ENCODE peak calls at places on chromosomes 3 and 15, in eight cellular contexts. One of them, this sample, is unnamed.

GRCh38 chr3:194278186-194278845 is 72.8 kb downstream of the CPN2 start:
- DNase-seq in cardiac fibroblast: no peak
- DNase-seq in lung microvascular endothelial cell: no peak
- DNase-seq in mesendoderm: no peak
- DNase-seq in AG09309: no peak
- DNase-seq in NCI-H2081: no peak
- DNase-seq in NCI-H1105: no peak
- DNase-seq in GM23248: no peak
- DNase-seq in this sample: no peak

GRCh38 chr3:52535411-52536111 is 844 bp upstream of the UQCC5 start:
- DNase-seq in AG09309: no peak
- DNase-seq in NCI-H2081: no peak
- DNase-seq in GM23248: no peak
- DNase-seq in cardiac fibroblast: no peak
- DNase-seq in NCI-H1105: no peak
- DNase-seq in mesendoderm: no peak
- DNase-seq in lung microvascular endothelial cell: no peak
- DNase-seq in this sample: no peak

GRCh38 chr3:43872301-43872700 is 181.6 kb downstream of the ABHD5 start:
- DNase-seq in mesendoderm: peak
- DNase-seq in NCI-H1105: no peak
- DNase-seq in AG09309: peak
- DNase-seq in NCI-H2081: no peak
- DNase-seq in GM23248: peak
- DNase-seq in cardiac fibroblast: peak
- DNase-seq in lung microvascular endothelial cell: peak
- DNase-seq in this sample: peak

GRCh38 chr3:133138017-133138416 is 99.8 kb downstream of the TMEM108 start:
- DNase-seq in cardiac fibroblast: no peak
- DNase-seq in NCI-H1105: no peak
- DNase-seq in AG09309: no peak
- DNase-seq in mesendoderm: no peak
- DNase-seq in GM23248: no peak
- DNase-seq in lung microvascular endothelial cell: no peak
- DNase-seq in NCI-H2081: no peak
- DNase-seq in this sample: no peak

GRCh38 chr15:43792761-43793493 is 807 bp downstream of the SERF2 start:
- DNase-seq in mesendoderm: peak
- DNase-seq in NCI-H2081: no peak
- DNase-seq in cardiac fibroblast: peak
- DNase-seq in NCI-H1105: no peak
- DNase-seq in GM23248: peak
- DNase-seq in lung microvascular endothelial cell: peak
- DNase-seq in AG09309: no peak
- DNase-seq in this sample: no peak

GRCh38 chr15:90099868-90100854 is 2.1 kb downstream of the IDH2 start:
- DNase-seq in GM23248: peak
- DNase-seq in cardiac fibroblast: peak
- DNase-seq in NCI-H2081: peak
- DNase-seq in lung microvascular endothelial cell: no peak
- DNase-seq in NCI-H1105: no peak
- DNase-seq in mesendoderm: no peak
- DNase-seq in AG09309: peak
- DNase-seq in this sample: no peak

GRCh38 chr3:123092243-123092642 is 25.4 kb downstream of the PDIA5 start:
- DNase-seq in NCI-H1105: no peak
- DNase-seq in mesendoderm: no peak
- DNase-seq in AG09309: no peak
- DNase-seq in NCI-H2081: no peak
- DNase-seq in GM23248: no peak
- DNase-seq in lung microvascular endothelial cell: no peak
- DNase-seq in cardiac fibroblast: no peak
- DNase-seq in this sample: no peak

GRCh38 chr15:50148362-50148963 is 29.4 kb upstream of the ATP8B4 start:
- DNase-seq in GM23248: peak
- DNase-seq in NCI-H1105: no peak
- DNase-seq in lung microvascular endothelial cell: peak
- DNase-seq in mesendoderm: peak
- DNase-seq in NCI-H2081: peak
- DNase-seq in AG09309: no peak
- DNase-seq in cardiac fibroblast: peak
- DNase-seq in this sample: no peak

GRCh38 chr15:44726568-44727461 is 9.5 kb upstream of the TRIM69 start:
- DNase-seq in NCI-H1105: no peak
- DNase-seq in mesendoderm: peak
- DNase-seq in AG09309: peak
- DNase-seq in GM23248: peak
- DNase-seq in cardiac fibroblast: peak
- DNase-seq in NCI-H2081: peak
- DNase-seq in lung microvascular endothelial cell: peak
- DNase-seq in this sample: peak

GRCh38 chr3:48847586-48848423 is at the start of gene PRKAR2A:
- DNase-seq in AG09309: peak
- DNase-seq in NCI-H2081: peak
- DNase-seq in lung microvascular endothelial cell: peak
- DNase-seq in GM23248: peak
- DNase-seq in mesendoderm: peak
- DNase-seq in NCI-H1105: peak
- DNase-seq in cardiac fibroblast: peak
- DNase-seq in this sample: peak

GRCh38 chr3:134711284-134711683 is 60.5 kb upstream of the KY start:
- DNase-seq in mesendoderm: no peak
- DNase-seq in lung microvascular endothelial cell: no peak
- DNase-seq in NCI-H1105: no peak
- DNase-seq in NCI-H2081: no peak
- DNase-seq in GM23248: peak
- DNase-seq in cardiac fibroblast: peak
- DNase-seq in AG09309: no peak
- DNase-seq in this sample: no peak

GRCh38 chr3:67529915-67530314 is 124.5 kb downstream of the SUCLG2 start:
- DNase-seq in mesendoderm: no peak
- DNase-seq in NCI-H2081: no peak
- DNase-seq in lung microvascular endothelial cell: peak
- DNase-seq in GM23248: no peak
- DNase-seq in AG09309: no peak
- DNase-seq in cardiac fibroblast: peak
- DNase-seq in NCI-H1105: no peak
- DNase-seq in this sample: no peak

GRCh38 chr3:126005951-126006350 is 37.0 kb downstream of the ROPN1B start:
- DNase-seq in NCI-H2081: no peak
- DNase-seq in GM23248: peak
- DNase-seq in mesendoderm: no peak
- DNase-seq in cardiac fibroblast: peak
- DNase-seq in lung microvascular endothelial cell: peak
- DNase-seq in NCI-H1105: no peak
- DNase-seq in AG09309: no peak
- DNase-seq in this sample: peak

GRCh38 chr3:39166932-39167532 is 13.6 kb upstream of the CSRNP1 start:
- DNase-seq in NCI-H1105: no peak
- DNase-seq in lung microvascular endothelial cell: peak
- DNase-seq in NCI-H2081: no peak
- DNase-seq in AG09309: peak
- DNase-seq in mesendoderm: no peak
- DNase-seq in cardiac fibroblast: peak
- DNase-seq in GM23248: peak
- DNase-seq in this sample: peak

GRCh38 chr15:53982281-53982680 is 4.0 kb downstream of the UNC13C start:
- DNase-seq in NCI-H2081: no peak
- DNase-seq in lung microvascular endothelial cell: no peak
- DNase-seq in GM23248: no peak
- DNase-seq in cardiac fibroblast: no peak
- DNase-seq in AG09309: no peak
- DNase-seq in NCI-H1105: no peak
- DNase-seq in mesendoderm: no peak
- DNase-seq in this sample: no peak

GRCh38 chr15:71397377-71397776 is 282.1 kb downstream of the THSD4 start:
- DNase-seq in NCI-H1105: no peak
- DNase-seq in lung microvascular endothelial cell: no peak
- DNase-seq in AG09309: no peak
- DNase-seq in GM23248: no peak
- DNase-seq in mesendoderm: no peak
- DNase-seq in cardiac fibroblast: peak
- DNase-seq in NCI-H2081: no peak
- DNase-seq in this sample: no peak

This sample was measured in skeletal muscle cell.